ENCODE peak calls at places on chromosomes 4 and X, in nine cellular contexts. H is astrocyte; R is right atrium auricular region; T is omental fat pad; Z is HEK293T; L is cardiac fibroblast; O is activated naive CD8-positive, alpha-beta T cell treated with anti-CD3 and anti-CD28 coated beads, Interleukin-2, amount 50 U/mL, for 16 hours; G is OCI-LY7; Y is fibroblast of pulmonary artery. B is an unnamed sample.

GRCh38 chrX:121179972-121180371 is 132.6 kb downstream of the GLUD2 start:
- DNase-seq in H (no peak), R (no peak), T (no peak), Z (no peak), L (no peak), O (no peak), G (no peak), Y (no peak), B (no peak)

GRCh38 chrX:44876076-44876475 is 3.1 kb downstream of the KDM6A start:
- DNase-seq in H (peak; percentile 27), R (no peak), T (no peak), Z (no peak), L (no peak), O (no peak), G (no peak), Y (no peak), B (no peak)

GRCh38 chr4:7041851-7042696 is 1.1 kb upstream of the TADA2B start:
- DNase-seq in H (peak; percentile 32), R (peak; percentile 64), T (no peak), Z (peak; percentile 51), L (no peak), O (no peak), G (no peak), Y (no peak), B (no peak)

GRCh38 chr4:139559692-139560091 is 3.7 kb upstream of the SETD7 start:
- DNase-seq in H (no peak), R (no peak), T (no peak), Z (no peak), L (no peak), O (no peak), G (no peak), Y (no peak), B (no peak)

GRCh38 chr4:158015241-158015640 is 157.6 kb downstream of the GASK1B start:
- DNase-seq in H (peak; percentile 77), R (no peak), T (no peak), Z (no peak), L (peak; percentile 52), O (no peak), G (no peak), Y (peak; percentile 57), B (no peak)

GRCh38 chr4:80788798-80789197 is 241.7 kb upstream of the BMP3 start:
- DNase-seq in H (peak; percentile 12), R (no peak), T (no peak), Z (no peak), L (peak; percentile 11), O (no peak), G (peak; percentile 44), Y (peak; percentile 10), B (no peak)

GRCh38 chr4:134202136-134202535 is 547 bp upstream of the PABPC4L start:
- DNase-seq in H (no peak), R (no peak), T (no peak), Z (no peak), L (no peak), O (no peak), G (no peak), Y (no peak), B (no peak)

GRCh38 chr4:86841309-86841708 is 7.9 kb downstream of the SLC10A6 start:
- DNase-seq in H (no peak), R (no peak), T (no peak), Z (no peak), L (no peak), O (no peak), G (no peak), Y (no peak), B (no peak)

GRCh38 chr4:40247350-40247749 is 50.5 kb downstream of the RHOH start:
- DNase-seq in H (no peak), R (no peak), T (no peak), Z (no peak), L (no peak), O (no peak), G (peak; percentile 33), Y (no peak), B (no peak)

GRCh38 chrX:150205011-150205410 is 158.1 kb upstream of the MAMLD1 start:
- DNase-seq in H (no peak), R (no peak), T (no peak), Z (no peak), L (peak; percentile 62), O (no peak), G (no peak), Y (peak; percentile 40), B (no peak)

GRCh38 chr4:147381749-147382148 is 99.1 kb upstream of the EDNRA start:
- DNase-seq in H (no peak), R (no peak), T (no peak), Z (no peak), L (no peak), O (no peak), G (no peak), Y (no peak), B (no peak)

GRCh38 chr4:57109847-57110634 is at the start of gene IGFBP7:
- DNase-seq in H (no peak), R (peak; percentile 62), T (no peak), Z (peak; percentile 48), L (peak; percentile 77), O (no peak), G (no peak), Y (peak; percentile 67), B (no peak)

GRCh38 chrX:153938226-153938786 is 3.5 kb upstream of the NAA10 start:
- DNase-seq in H (no peak), R (no peak), T (no peak), Z (no peak), L (no peak), O (no peak), G (no peak), Y (no peak), B (no peak)

GRCh38 chr4:4535590-4535989 is 6.3 kb downstream of the STX18 start:
- DNase-seq in H (no peak), R (no peak), T (no peak), Z (no peak), L (no peak), O (no peak), G (no peak), Y (no peak), B (no peak)

GRCh38 chr4:7650606-7651400 is 216.1 kb upstream of the PSAPL1 start:
- DNase-seq in H (peak; percentile 57), R (no peak), T (no peak), Z (peak; percentile 77), L (no peak), O (no peak), G (peak; percentile 47), Y (no peak), B (no peak)

GRCh38 chr4:185134176-185134869 is 8.7 kb upstream of the SLC25A4 start:
- DNase-seq in H (peak; percentile 10), R (no peak), T (no peak), Z (peak; percentile 21), L (peak; percentile 72), O (no peak), G (peak; percentile 71), Y (peak; percentile 74), B (no peak)

GRCh38 chrX:46904626-46905025 is 7.6 kb upstream of the JADE3 start:
- DNase-seq in H (no peak), R (no peak), T (no peak), Z (no peak), L (no peak), O (no peak), G (no peak), Y (no peak), B (no peak)